ENCODE peak calls at places on chromosomes 2 and 18, in five cellular contexts. B, I, Q, C and L are unnamed samples. For H3K36me3, the result is how much of the 10 kb centered on the place peaks cover.

GRCh38 chr2:147844691-147845607 is at the start of gene ACVR2A:
- DNase-seq in B (no peak), I (peak), Q (peak), C (peak), L (peak)

GRCh38 chr2:170554278-170554955 is 160.7 kb upstream of the SP5 start:
- DNase-seq in B (no peak), I (no peak), Q (no peak), C (peak), L (peak)

GRCh38 chr2:40540026-40540425 is 88.1 kb upstream of the SLC8A1 start:
- DNase-seq in B (no peak), I (no peak), Q (no peak), C (no peak), L (no peak)

GRCh38 chr2:72457801-72458516 is 310.3 kb upstream of the CYP26B1 start:
- DNase-seq in B (no peak), I (no peak), Q (no peak), C (peak), L (peak)

GRCh38 chr2:233115121-233115520 is 55.0 kb downstream of the INPP5D start:
- DNase-seq in B (no peak), I (no peak), Q (no peak), C (no peak), L (no peak)

GRCh38 chr18:52216686-52217085 is 123.3 kb upstream of the DCC start:
- DNase-seq in B (no peak), I (no peak), Q (no peak), C (no peak), L (no peak)

GRCh38 chr2:239267411-239267941 is 133.3 kb downstream of the HDAC4 start:
- DNase-seq in B (no peak), I (peak), Q (peak), C (peak), L (peak)

GRCh38 chr18:60889442-60889841 is 443.8 kb upstream of the CDH20 start:
- DNase-seq in B (no peak), I (no peak), Q (no peak), C (no peak), L (no peak)

GRCh38 chr18:67266591-67267237 is 249.8 kb downstream of the DSEL start:
- DNase-seq in B (no peak), I (no peak), Q (no peak), C (peak), L (peak)

GRCh38 chr18:45839415-45840395 is 14.2 kb downstream of the SIGLEC15 start:
- DNase-seq in B (no peak), I (no peak), Q (peak), C (peak), L (peak)

GRCh38 chr2:159072795-159073194 is 104.4 kb downstream of the TANC1 start:
- DNase-seq in B (no peak), I (no peak), Q (no peak), C (peak), L (peak)

GRCh38 chr2:9439536-9439935 is 16.1 kb downstream of the CPSF3 start:
- DNase-seq in B (no peak), I (no peak), Q (no peak), C (peak), L (peak)

GRCh38 chr2:180730976-180731375 is 249.4 kb upstream of the UBE2E3 start:
- DNase-seq in B (no peak), I (no peak), Q (no peak), C (peak), L (peak)

GRCh38 chr2:96329416-96329815 is 4.3 kb downstream of the ITPRIPL1 start:
- DNase-seq in B (no peak), I (no peak), Q (no peak), C (peak), L (peak)

GRCh38 chr2:49490710-49491109 is 336.4 kb upstream of the FSHR start:
- DNase-seq in B (peak), I (peak), Q (peak), C (peak), L (no peak)

GRCh38 chr2:189659734-189660133 is 1.5 kb upstream of the ASNSD1 start:
- DNase-seq in B (no peak), I (no peak), Q (no peak), C (no peak), L (no peak)

DNA sequence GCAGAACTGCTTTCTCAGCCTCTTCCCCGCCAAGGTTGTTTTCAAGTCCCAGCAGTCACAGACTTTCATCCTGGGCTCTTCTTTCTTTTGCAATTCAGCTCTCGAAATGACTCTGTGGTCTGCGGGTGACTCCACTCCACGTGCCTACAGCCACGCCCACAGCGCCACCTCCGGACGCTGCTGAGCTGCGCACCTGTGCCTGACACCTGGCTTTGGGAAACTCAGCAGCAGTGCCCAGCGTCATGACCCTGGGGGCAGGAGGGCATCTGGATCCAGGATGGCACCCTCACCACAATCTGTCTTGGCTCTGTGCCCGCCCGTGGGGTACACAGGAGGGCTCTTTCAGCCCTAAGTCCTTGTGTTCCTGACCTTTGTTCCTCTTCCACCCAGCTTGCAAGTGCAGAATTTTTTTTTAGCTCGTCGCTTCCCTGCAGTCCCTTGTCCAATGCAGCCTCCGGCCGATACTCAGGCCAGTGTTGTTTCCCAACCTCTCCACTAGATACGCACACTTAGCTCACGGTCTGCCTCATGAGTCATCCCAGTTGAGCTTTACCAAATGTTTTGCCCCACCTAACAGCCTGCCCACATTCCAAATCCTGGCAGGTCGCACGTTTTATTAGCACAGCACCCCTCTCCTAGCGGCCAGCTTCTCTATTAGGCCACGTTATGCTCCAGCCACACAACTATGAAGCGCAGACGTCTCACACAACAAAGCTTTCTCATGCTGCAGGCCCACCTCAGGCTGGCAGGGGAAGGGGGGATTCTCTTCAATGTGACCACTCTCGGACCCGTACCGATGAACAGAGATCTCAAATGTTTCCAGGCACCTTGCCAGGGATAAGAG is 6.5 kb upstream of the CAPN10 start:
- DNase-seq in B (no peak), I (peak), Q (peak), C (peak), L (no peak)
- H3K36me3 ChIP-seq in B (under half), I (under half), Q (under half), C (under half), L (under half)

GRCh38 chr2:26767129-26767528 is 3.0 kb downstream of the SLC35F6 start:
- DNase-seq in B (no peak), I (no peak), Q (no peak), C (no peak), L (no peak)
- H3K9ac ChIP-seq in B (no peak), I (no peak), Q (peak), C (peak), L (no peak)

GRCh38 chr2:75654012-75654411 is 7.4 kb downstream of the MRPL19 start:
- DNase-seq in B (no peak), I (no peak), Q (no peak), C (no peak), L (no peak)

GRCh38 chr2:75656563-75656962 is 10.0 kb downstream of the MRPL19 start:
- DNase-seq in B (no peak), I (no peak), Q (no peak), C (no peak), L (no peak)

GRCh38 chr2:75657794-75658193 is 11.2 kb downstream of the MRPL19 start:
- DNase-seq in B (no peak), I (no peak), Q (no peak), C (no peak), L (no peak)

GRCh38 chr2:75655861-75656260 is 9.3 kb downstream of the MRPL19 start:
- DNase-seq in B (no peak), I (no peak), Q (no peak), C (peak), L (no peak)
- H3K36me3 ChIP-seq in B (under half), I (under half), Q (half or more), C (half or more), L (half or more)

DNA sequence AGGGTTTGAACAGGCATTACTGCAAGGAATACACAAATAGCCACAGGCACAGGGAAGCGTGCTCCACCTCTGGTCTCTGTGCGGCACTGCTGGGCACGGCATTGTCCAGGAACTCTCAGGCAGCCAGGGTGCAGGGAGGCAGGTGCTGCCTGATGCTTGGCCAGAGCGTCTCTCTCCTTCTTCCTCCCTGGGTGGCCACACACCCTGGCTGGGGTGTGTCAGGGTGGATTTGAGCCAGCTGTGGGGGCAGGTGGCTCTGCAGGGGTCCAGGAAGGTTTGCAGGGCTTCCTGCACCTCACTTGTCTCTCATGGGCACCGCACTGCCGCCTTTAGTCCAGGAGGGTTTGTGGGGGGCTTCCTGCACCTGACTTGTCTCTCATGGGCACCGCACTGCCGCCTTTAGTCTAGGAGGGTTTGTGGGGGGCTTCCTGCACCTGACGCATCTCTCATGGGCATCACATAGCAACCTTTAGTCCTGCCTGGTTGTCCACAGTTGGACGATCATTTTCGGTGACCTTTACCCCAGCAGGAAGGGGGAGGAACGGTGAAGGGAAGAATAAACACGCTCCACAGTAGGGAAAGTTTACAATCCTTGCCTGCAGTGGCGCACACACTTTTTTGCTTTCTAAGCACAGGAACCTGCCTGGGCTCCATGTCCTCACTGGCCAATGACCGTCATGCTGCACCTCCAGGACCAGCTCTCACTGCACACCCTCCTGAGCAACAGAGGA is 332.9 kb downstream of the EIPR1 start:
- DNase-seq in B (no peak), I (no peak), Q (no peak), C (no peak), L (no peak)
- H3K9ac ChIP-seq in B (no peak), I (no peak), Q (no peak), C (no peak), L (no peak)

GRCh38 chr18:12361770-12362378 is 15.2 kb downstream of the AFG3L2 start:
- DNase-seq in B (no peak), I (no peak), Q (no peak), C (peak), L (no peak)
- H3K36me3 ChIP-seq in B (under half), I (under half), Q (under half), C (under half), L (half or more)

GRCh38 chr18:48599391-48599790 is 60.6 kb downstream of the CTIF start:
- DNase-seq in B (no peak), I (no peak), Q (no peak), C (no peak), L (no peak)

GRCh38 chr18:48600046-48600745 is 61.4 kb downstream of the CTIF start:
- DNase-seq in B (no peak), I (no peak), Q (no peak), C (no peak), L (no peak)

GRCh38 chr18:48602759-48603390 is 64.0 kb downstream of the CTIF start:
- DNase-seq in B (no peak), I (no peak), Q (no peak), C (no peak), L (no peak)

GRCh38 chr18:48597671-48598070 is 58.8 kb downstream of the CTIF start:
- DNase-seq in B (no peak), I (no peak), Q (no peak), C (no peak), L (no peak)

DNA sequence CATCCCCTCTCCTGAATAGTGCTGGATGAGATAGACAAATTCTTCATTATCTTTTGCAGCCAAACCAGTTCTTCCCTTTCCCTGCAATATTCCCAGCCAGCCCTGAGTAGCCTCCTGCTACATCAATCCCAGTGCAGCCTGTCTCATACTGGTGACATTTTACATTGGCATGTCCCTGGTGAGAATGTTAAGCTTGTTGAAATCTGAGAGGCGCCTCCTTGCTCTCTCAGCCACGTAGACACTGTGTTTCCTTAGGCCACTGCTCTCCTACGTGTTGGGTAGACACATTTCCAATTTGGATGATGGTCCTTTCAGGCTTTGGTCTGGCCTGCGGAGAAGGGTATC is 61.9 kb downstream of the CTIF start:
- DNase-seq in B (no peak), I (no peak), Q (no peak), C (peak), L (no peak)
- H3K9ac ChIP-seq in B (no peak), I (no peak), Q (no peak), C (no peak), L (no peak)